ENCODE peak calls at places on chromosome 1, in ten cellular contexts. K is natural killer cell, S is thoracic aorta, U is PC-9, F is astrocyte, B is psoas muscle, I is Calu3, Y is cardiac muscle cell, V is epithelial cell of esophagus, T is astrocyte of the cerebellum. R is an unnamed sample.

GRCh38 chr1:200294241-200294640 is 115.6 kb downstream of the ZNF281 start:
- DNase-seq in U (no peak), Y (no peak), K (no peak), V (peak), T (no peak), S (no peak), F (no peak), I (no peak), B (no peak), R (no peak)

GRCh38 chr1:88350648-88351047 is 333.4 kb upstream of the PKN2 start:
- DNase-seq in S (no peak), B (no peak), U (peak), V (no peak), T (no peak), K (no peak), F (no peak), Y (no peak), I (no peak), R (no peak)

GRCh38 chr1:67833595-67833926 is 294 bp upstream of the GNG12 start:
- DNase-seq in K (no peak), V (no peak), T (no peak), S (no peak), I (no peak), U (no peak), Y (no peak), B (peak), F (peak), R (no peak)

GRCh38 chr1:17992800-17993199 is 114.8 kb upstream of the IGSF21 start:
- DNase-seq in Y (no peak), U (no peak), S (no peak), F (no peak), B (no peak), V (no peak), K (no peak), T (no peak), I (no peak), R (no peak)

GRCh38 chr1:206560021-206560716 is 52.1 kb downstream of the EIF2D start:
- DNase-seq in F (no peak), B (no peak), S (no peak), K (no peak), I (no peak), Y (peak), T (no peak), U (no peak), V (no peak), R (no peak)

GRCh38 chr1:227541129-227541528 is 22.2 kb upstream of the ZNF678 start:
- DNase-seq in K (no peak), S (no peak), B (no peak), U (no peak), I (no peak), T (no peak), F (no peak), V (no peak), Y (no peak), R (no peak)

GRCh38 chr1:156149374-156150106 is 3.8 kb upstream of the SEMA4A start:
- DNase-seq in T (no peak), F (no peak), V (no peak), K (no peak), S (no peak), B (no peak), U (no peak), I (no peak), Y (no peak), R (no peak)

GRCh38 chr1:32801096-32801713 is 16.0 kb downstream of the YARS1 start:
- DNase-seq in T (peak), I (no peak), U (peak), V (peak), Y (no peak), B (no peak), S (no peak), F (peak), K (no peak), R (no peak)

GRCh38 chr1:92536593-92537332 is 50.0 kb upstream of the GFI1 start:
- DNase-seq in S (no peak), I (no peak), F (peak), U (no peak), K (no peak), V (peak), T (no peak), B (no peak), Y (peak), R (no peak)

DNA sequence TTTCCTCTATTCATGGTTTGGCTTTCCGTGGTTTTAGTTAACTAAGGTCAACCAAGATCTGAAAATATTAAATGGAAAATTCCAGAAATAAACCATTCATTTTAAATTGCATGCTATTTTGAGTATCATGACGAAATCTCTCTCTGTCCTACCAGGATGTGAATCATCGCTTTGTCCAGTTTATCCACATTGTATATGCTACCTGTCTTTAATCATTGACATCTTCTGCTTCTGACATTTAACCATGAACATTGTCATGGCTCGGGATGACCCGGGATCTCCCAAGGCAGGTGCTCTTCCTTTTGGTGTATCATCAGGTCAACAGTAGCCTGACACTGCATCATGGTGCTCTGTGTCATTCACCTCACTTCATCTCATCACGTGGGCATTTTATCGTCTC is 125.5 kb upstream of the HNRNPU start:
- DNase-seq in K (no peak), S (no peak), T (no peak), Y (no peak), V (peak), B (no peak), U (peak), F (peak), I (no peak), R (no peak)
- TF ChIP-seq CTCF in K (no peak), S (no peak), T (no peak), Y (no peak), V (no peak), B (no peak), U (no peak), F (no peak), I (no peak), R (no peak)

DNA sequence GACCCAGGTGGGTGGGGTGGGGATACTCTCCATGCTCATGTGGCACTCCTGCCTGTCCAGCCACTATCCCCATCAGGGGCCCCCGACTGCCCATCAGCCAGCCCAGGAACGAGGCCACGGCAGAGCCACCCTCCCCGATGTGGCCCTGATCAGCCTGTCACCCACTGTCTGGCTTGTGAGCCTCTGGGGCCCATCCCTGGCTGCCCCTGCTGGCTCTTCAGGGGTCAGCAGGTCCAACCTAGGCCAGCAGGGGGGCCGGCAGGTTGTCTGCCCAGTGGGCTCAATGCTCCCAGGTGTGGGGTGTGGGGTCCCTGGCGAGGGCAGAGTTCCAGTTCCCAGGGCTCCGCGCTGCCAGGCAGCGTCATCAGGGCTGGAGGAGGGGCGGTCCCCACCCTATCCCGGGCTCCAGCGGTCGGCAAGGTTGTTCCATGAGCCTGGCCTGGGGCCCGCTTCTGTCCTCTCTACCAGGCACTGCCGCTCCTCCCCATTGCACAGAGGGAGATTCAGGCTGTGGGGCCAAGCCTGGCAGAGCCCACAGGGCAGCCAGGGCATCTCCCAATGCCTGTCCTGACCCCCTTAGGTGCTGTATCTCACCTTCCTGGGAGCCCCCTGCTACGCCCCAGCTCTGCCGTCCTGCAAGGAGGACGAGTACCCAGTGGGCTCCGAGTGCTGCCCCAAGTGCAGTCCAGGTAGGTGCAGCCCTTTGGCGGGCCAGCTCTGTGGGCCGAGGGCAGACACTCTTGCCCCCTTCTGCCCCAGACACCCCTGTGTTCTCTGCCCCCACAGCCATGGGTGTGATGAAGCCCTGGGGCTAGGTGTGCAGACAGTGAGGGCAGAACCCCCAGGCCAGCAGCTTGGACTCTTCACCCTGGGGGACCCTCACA is 1.2 kb downstream of the TNFRSF14 start:
- DNase-seq in V (no peak), Y (no peak), F (no peak), B (no peak), T (no peak), U (no peak), I (no peak), K (no peak), S (no peak), R (no peak)
- TF ChIP-seq CTCF in V (no peak), Y (no peak), F (no peak), B (no peak), T (no peak), U (no peak), I (peak), K (no peak), S (no peak), R (no peak)

DNA sequence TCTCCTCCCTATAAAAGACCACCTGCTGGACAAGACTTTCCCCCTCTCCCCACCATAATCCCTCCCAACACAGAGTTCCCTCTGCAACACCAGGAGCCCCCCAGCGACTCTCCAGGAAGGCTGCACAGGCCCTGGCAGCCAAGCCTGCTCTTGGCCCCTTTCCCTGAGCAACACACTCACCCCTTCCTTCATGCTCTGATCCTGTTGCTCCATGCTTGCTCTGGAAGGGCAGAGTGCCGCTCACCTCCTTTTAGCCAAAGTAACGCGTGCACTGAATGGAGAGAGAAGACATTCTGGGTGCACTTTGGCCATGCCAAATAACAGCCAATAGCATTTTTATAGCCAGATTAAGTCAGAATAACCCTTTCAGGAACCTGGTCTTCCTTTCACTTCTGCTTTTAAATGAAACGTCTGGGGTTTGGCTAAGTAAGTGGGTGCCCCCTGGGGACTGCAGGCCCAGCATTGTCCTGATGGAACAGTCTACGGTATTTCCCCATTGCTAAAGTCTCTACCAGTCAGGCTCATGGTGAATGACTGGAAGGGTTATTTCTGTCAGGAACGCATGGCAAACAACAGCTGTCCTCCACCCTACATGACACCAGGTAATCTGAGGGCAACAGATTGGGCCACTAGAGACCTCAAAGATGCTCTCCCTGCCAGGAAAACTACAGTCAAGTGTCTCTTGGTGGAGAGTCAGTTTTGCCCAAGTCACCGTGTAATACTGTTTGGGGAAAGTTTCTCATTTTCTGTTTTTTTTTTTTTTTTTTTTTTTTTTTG is at the start of gene SLC2A5:
- DNase-seq in U (no peak), S (no peak), Y (peak), I (no peak), F (no peak), V (peak), T (no peak), B (peak), K (no peak), R (no peak)
- TF ChIP-seq CTCF in U (no peak), S (no peak), Y (no peak), I (no peak), F (no peak), V (no peak), T (no peak), B (no peak), K (no peak), R (no peak)

DNA sequence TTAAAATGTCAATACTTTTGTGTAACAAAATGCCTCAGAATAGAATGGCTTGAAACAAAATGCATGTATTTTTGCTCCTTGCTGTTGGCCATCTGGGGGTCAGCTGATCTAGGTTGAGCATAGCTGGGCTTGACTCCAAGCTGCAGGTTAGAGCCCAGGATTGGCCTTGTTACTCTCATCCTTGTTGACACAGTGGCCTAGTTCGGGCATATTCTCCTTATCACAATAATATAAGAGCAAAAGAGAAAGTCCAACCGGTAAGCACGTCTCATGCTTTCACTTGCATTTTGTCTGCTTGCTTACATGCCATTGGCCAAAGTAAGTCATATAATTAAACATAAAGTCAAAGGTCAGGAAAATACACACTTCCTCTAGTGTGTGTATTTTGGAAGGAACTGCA is 456.2 kb downstream of the KCNT2 start:
- DNase-seq in V (no peak), Y (no peak), T (no peak), B (no peak), I (no peak), K (no peak), S (no peak), U (no peak), F (no peak), R (no peak)
- TF ChIP-seq CTCF in V (no peak), Y (no peak), T (no peak), B (no peak), I (no peak), K (no peak), S (no peak), U (no peak), F (no peak), R (no peak)

GRCh38 chr1:82759035-82759434 is 958.3 kb downstream of the ADGRL2 start:
- DNase-seq in B (no peak), S (no peak), Y (no peak), U (no peak), I (no peak), F (no peak), T (no peak), K (no peak), V (peak), R (no peak)
- TF ChIP-seq CTCF in B (no peak), S (no peak), Y (no peak), U (no peak), I (no peak), F (no peak), T (peak), K (no peak), V (peak), R (peak)

GRCh38 chr1:93846151-93846928 is 32.7 kb downstream of the DNTTIP2 start:
- DNase-seq in T (peak), Y (peak), I (peak), S (peak), V (peak), K (peak), U (peak), B (peak), F (peak), R (peak)
- TF ChIP-seq CTCF in T (peak), Y (peak), I (no peak), S (peak), V (peak), K (no peak), U (peak), B (peak), F (no peak), R (peak)

DNA sequence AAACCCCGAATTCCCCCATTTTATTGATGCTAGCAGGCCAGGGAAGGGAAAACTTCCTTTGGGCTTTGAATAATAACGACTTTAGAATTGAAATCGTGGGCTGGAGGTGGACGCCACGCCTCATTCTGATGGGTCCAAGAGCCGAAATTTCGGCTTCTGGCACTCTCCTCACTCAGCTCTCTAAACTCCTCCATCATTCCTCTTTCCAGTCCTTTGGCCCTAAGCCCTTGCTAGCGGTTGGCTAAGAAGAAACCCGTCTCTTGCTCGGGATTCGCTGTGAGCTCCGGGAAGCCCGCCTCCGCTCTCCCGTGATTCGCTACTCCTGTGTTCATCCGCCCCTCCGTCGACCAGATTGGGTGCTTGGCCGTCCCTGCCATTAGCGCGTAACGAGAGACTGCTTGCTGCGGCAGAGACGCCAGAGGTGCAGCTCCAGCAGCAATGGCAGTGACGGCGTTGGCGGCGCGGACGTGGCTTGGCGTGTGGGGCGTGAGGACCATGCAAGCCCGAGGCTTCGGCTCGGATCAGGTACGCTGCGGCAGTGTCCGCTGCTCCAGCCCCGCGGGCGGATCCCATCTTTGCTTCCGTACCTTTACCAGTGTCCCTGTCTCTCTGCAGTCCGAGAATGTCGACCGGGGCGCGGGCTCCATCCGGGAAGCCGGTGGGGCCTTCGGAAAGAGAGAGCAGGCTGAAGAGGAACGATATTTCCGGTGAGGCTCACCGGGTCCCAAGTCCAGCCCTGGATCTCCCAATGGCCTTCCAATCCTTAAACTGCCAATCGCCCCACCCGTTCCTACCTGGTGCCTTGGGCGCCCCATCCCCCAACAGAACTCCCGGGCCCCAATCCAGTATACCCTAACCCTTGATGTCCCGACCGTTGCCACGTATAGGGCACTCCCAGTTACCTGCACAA is at the start of gene ATP5IF1:
- DNase-seq in S (peak), V (peak), F (peak), I (peak), Y (peak), U (peak), T (peak), B (peak), K (peak), R (peak)
- TF ChIP-seq CTCF in S (no peak), V (no peak), F (no peak), I (no peak), Y (no peak), U (no peak), T (no peak), B (no peak), K (no peak), R (no peak)

GRCh38 chr1:69737527-69738176 is 169.9 kb downstream of the LRRC7 start:
- DNase-seq in U (peak), Y (peak), B (no peak), V (peak), T (peak), F (peak), I (peak), S (no peak), K (no peak), R (peak)
- TF ChIP-seq CTCF in U (peak), Y (peak), B (peak), V (peak), T (peak), F (peak), I (peak), S (peak), K (peak), R (peak)

GRCh38 chr1:113674591-113674990 is 84.7 kb downstream of the PHTF1 start:
- DNase-seq in I (no peak), U (peak), F (no peak), T (no peak), Y (no peak), B (no peak), S (no peak), K (no peak), V (peak), R (no peak)

GRCh38 chr1:113670650-113671049 is 88.6 kb downstream of the PHTF1 start:
- DNase-seq in K (no peak), T (no peak), Y (no peak), U (no peak), V (no peak), F (no peak), S (no peak), I (no peak), B (no peak), R (no peak)

GRCh38 chr1:113672491-113672890 is 86.8 kb downstream of the PHTF1 start:
- DNase-seq in S (no peak), B (no peak), V (no peak), F (no peak), T (no peak), Y (no peak), K (no peak), I (no peak), U (no peak), R (no peak)

GRCh38 chr1:113675299-113675698 is 84.0 kb downstream of the PHTF1 start:
- DNase-seq in Y (peak), V (peak), S (no peak), K (no peak), I (no peak), T (no peak), B (no peak), U (no peak), F (peak), R (no peak)

GRCh38 chr1:113669988-113670387 is 89.3 kb downstream of the PHTF1 start:
- DNase-seq in S (no peak), V (no peak), I (no peak), T (no peak), Y (no peak), B (no peak), F (no peak), U (no peak), K (no peak), R (no peak)
- TF ChIP-seq CTCF in S (no peak), V (no peak), I (no peak), T (no peak), Y (no peak), B (no peak), F (no peak), U (no peak), K (no peak), R (no peak)

GRCh38 chr1:204072951-204073836 is at the start of gene SOX13:
- DNase-seq in I (peak), F (peak), U (peak), V (peak), Y (peak), B (peak), S (no peak), T (peak), K (peak), R (peak)
- TF ChIP-seq CTCF in I (no peak), F (no peak), U (peak), V (peak), Y (peak), B (no peak), S (peak), T (peak), K (no peak), R (no peak)

R was measured in endothelial cell.